ENCODE peak calls at places on chromosome 19, in nine cellular contexts. J is activated naive CD8-positive, alpha-beta T cell treated with anti-CD3 and anti-CD28 coated beads for 36 hours; Y is foreskin fibroblast; L is aorta; A is psoas muscle; R is AML-193; W is activated CD4-positive, alpha-beta T cell treated with anti-CD3 and anti-CD28 coated beads, Interleukin-2, amount 10 ng/mL, durations not matched to agents 7 days and 5 days; I is left lung; V is HTR-8/SVneo. P is an unnamed sample.

GRCh38 chr19:56217039-56217949 is 15.2 kb downstream of the ZSCAN5C start:
- DNase-seq in J (peak; percentile 5), Y (peak; percentile 9), L (peak; percentile 48), A (no peak), R (no peak), W (peak; percentile 7), I (no peak), V (no peak), P (no peak)

GRCh38 chr19:52398091-52398461 is 427 bp downstream of the ZNF528 start:
- DNase-seq in J (peak; percentile 8), Y (no peak), L (peak; percentile 44), A (peak; percentile 8), R (peak; percentile 0), W (no peak), I (no peak), V (no peak), P (peak; percentile 8)

GRCh38 chr19:7482584-7483439 is 6.0 kb downstream of the PEX11G start:
- DNase-seq in J (no peak), Y (no peak), L (peak; percentile 70), A (peak; percentile 49), R (no peak), W (no peak), I (peak; percentile 52), V (no peak), P (peak; percentile 41)

GRCh38 chr19:6033744-6034264 is 55.9 kb upstream of the RANBP3 start:
- DNase-seq in J (no peak), Y (no peak), L (no peak), A (no peak), R (no peak), W (no peak), I (no peak), V (no peak), P (no peak)

GRCh38 chr19:11736696-11737095 is 2.0 kb downstream of the ZNF823 start:
- DNase-seq in J (peak; percentile 12), Y (peak; percentile 29), L (peak; percentile 76), A (peak; percentile 31), R (peak; percentile 24), W (no peak), I (peak; percentile 38), V (peak; percentile 36), P (no peak)

GRCh38 chr19:30557927-30558557 is 185.9 kb downstream of the ZNF536 start:
- DNase-seq in J (no peak), Y (no peak), L (no peak), A (no peak), R (no peak), W (no peak), I (no peak), V (no peak), P (no peak)

GRCh38 chr19:38264486-38265212 is at the start of gene SPINT2:
- DNase-seq in J (peak; percentile 73), Y (no peak), L (no peak), A (no peak), R (peak; percentile 33), W (peak; percentile 57), I (peak; percentile 50), V (no peak), P (peak; percentile 61)

GRCh38 chr19:47379398-47379938 is 30.4 kb downstream of the DHX34 start:
- DNase-seq in J (no peak), Y (no peak), L (no peak), A (no peak), R (no peak), W (no peak), I (no peak), V (no peak), P (no peak)

GRCh38 chr19:1254530-1255185 is 6.3 kb downstream of the MIDN start:
- DNase-seq in J (no peak), Y (no peak), L (no peak), A (no peak), R (no peak), W (no peak), I (no peak), V (no peak), P (no peak)

GRCh38 chr19:2616741-2617392 is 85.6 kb downstream of the GNG7 start:
- DNase-seq in J (peak; percentile 36), Y (no peak), L (peak; percentile 86), A (no peak), R (peak; percentile 76), W (peak; percentile 63), I (peak; percentile 86), V (no peak), P (no peak)

GRCh38 chr19:39386557-39386956 is 4.3 kb downstream of the PAF1 start:
- DNase-seq in J (no peak), Y (no peak), L (no peak), A (no peak), R (no peak), W (no peak), I (no peak), V (no peak), P (peak; percentile 20)

GRCh38 chr19:10817291-10818038 is 18.5 kb downstream of the TMED1 start:
- DNase-seq in J (no peak), Y (peak; percentile 99), L (peak; percentile 89), A (peak; percentile 83), R (no peak), W (no peak), I (peak; percentile 62), V (no peak), P (peak; percentile 84)

GRCh38 chr19:29262085-29262484 is 49.1 kb upstream of the UQCRFS1 start:
- DNase-seq in J (no peak), Y (no peak), L (no peak), A (no peak), R (no peak), W (no peak), I (no peak), V (no peak), P (no peak)

GRCh38 chr19:409006-409514 is at the start of gene C2CD4C:
- DNase-seq in J (peak; percentile 40), Y (no peak), L (peak; percentile 44), A (no peak), R (no peak), W (no peak), I (peak; percentile 26), V (no peak), P (peak; percentile 43)

GRCh38 chr19:47324502-47324901 is 7.5 kb upstream of the C5AR2 start:
- DNase-seq in J (no peak), Y (no peak), L (peak; percentile 82), A (peak; percentile 36), R (no peak), W (no peak), I (peak; percentile 78), V (no peak), P (no peak)

GRCh38 chr19:14366529-14366928 is 14.7 kb upstream of the ADGRE5 start:
- DNase-seq in J (peak; percentile 88), Y (peak; percentile 48), L (peak; percentile 86), A (peak; percentile 57), R (peak; percentile 43), W (peak; percentile 96), I (peak; percentile 90), V (peak; percentile 69), P (no peak)

GRCh38 chr19:1780272-1780957 is 27.1 kb downstream of the ONECUT3 start:
- DNase-seq in J (no peak), Y (peak; percentile 37), L (no peak), A (no peak), R (no peak), W (no peak), I (no peak), V (no peak), P (no peak)

GRCh38 chr19:52722062-52723005 is 12.5 kb downstream of the ZNF611 start:
- DNase-seq in J (no peak), Y (peak; percentile 86), L (no peak), A (no peak), R (no peak), W (no peak), I (no peak), V (peak; percentile 72), P (no peak)

GRCh38 chr19:53594811-53595509 is 36.8 kb upstream of the DPRX start:
- DNase-seq in J (no peak), Y (no peak), L (no peak), A (no peak), R (no peak), W (no peak), I (no peak), V (no peak), P (no peak)

GRCh38 chr19:55095260-55096060 is 19.8 kb downstream of the EPS8L1 start:
- DNase-seq in J (no peak), Y (no peak), L (no peak), A (no peak), R (no peak), W (no peak), I (no peak), V (no peak), P (no peak)

P was measured in ovary.